ENCODE peak calls at places on chromosomes 3 and 15, in eight cellular contexts. One of them, this sample, is unnamed.
A peak's percentile ranks its signal among the peaks of the same experiment; 100 is the strongest.

GRCh38 chr3:186669378-186670084 is 3.7 kb downstream of the HRG start:
- DNase-seq in GM23338: no peak
- DNase-seq in SW480: peak; percentile 57
- DNase-seq in body of pancreas: no peak
- DNase-seq in ureter: no peak
- DNase-seq in lung: no peak
- DNase-seq in mammary epithelial cell: peak; percentile 75
- DNase-seq in stimulated activated CD4-positive, alpha-beta T cell treated with anti-CD3 and anti-CD28 coated beads, Interleukin-1b, Interleukin-23, amount 100 ng/mL, for 4 hours: no peak
- DNase-seq in this sample: no peak

GRCh38 chr15:47516576-47517371 is 200.5 kb upstream of the SEMA6D start:
- DNase-seq in mammary epithelial cell: peak; percentile 40
- DNase-seq in SW480: no peak
- DNase-seq in GM23338: no peak
- DNase-seq in stimulated activated CD4-positive, alpha-beta T cell treated with anti-CD3 and anti-CD28 coated beads, Interleukin-1b, Interleukin-23, amount 100 ng/mL, for 4 hours: no peak
- DNase-seq in ureter: no peak
- DNase-seq in body of pancreas: no peak
- DNase-seq in lung: no peak
- DNase-seq in this sample: no peak

GRCh38 chr15:69075467-69075866 is 61.0 kb downstream of the NOX5 start:
- DNase-seq in ureter: no peak
- DNase-seq in stimulated activated CD4-positive, alpha-beta T cell treated with anti-CD3 and anti-CD28 coated beads, Interleukin-1b, Interleukin-23, amount 100 ng/mL, for 4 hours: no peak
- DNase-seq in SW480: no peak
- DNase-seq in mammary epithelial cell: no peak
- DNase-seq in GM23338: no peak
- DNase-seq in body of pancreas: no peak
- DNase-seq in lung: no peak
- DNase-seq in this sample: no peak

GRCh38 chr15:70512772-70513362 is 250.5 kb downstream of the UACA start:
- DNase-seq in mammary epithelial cell: peak; percentile 59
- DNase-seq in lung: peak; percentile 52
- DNase-seq in SW480: peak; percentile 60
- DNase-seq in stimulated activated CD4-positive, alpha-beta T cell treated with anti-CD3 and anti-CD28 coated beads, Interleukin-1b, Interleukin-23, amount 100 ng/mL, for 4 hours: no peak
- DNase-seq in ureter: no peak
- DNase-seq in body of pancreas: no peak
- DNase-seq in GM23338: peak; percentile 88
- DNase-seq in this sample: no peak

GRCh38 chr3:172115787-172116186 is 76.4 kb downstream of the FNDC3B start:
- DNase-seq in GM23338: no peak
- DNase-seq in body of pancreas: no peak
- DNase-seq in mammary epithelial cell: no peak
- DNase-seq in lung: no peak
- DNase-seq in stimulated activated CD4-positive, alpha-beta T cell treated with anti-CD3 and anti-CD28 coated beads, Interleukin-1b, Interleukin-23, amount 100 ng/mL, for 4 hours: no peak
- DNase-seq in SW480: no peak
- DNase-seq in ureter: no peak
- DNase-seq in this sample: no peak

GRCh38 chr3:101284757-101285156 is 35.6 kb downstream of the IMPG2 start:
- DNase-seq in GM23338: no peak
- DNase-seq in SW480: no peak
- DNase-seq in ureter: no peak
- DNase-seq in mammary epithelial cell: no peak
- DNase-seq in stimulated activated CD4-positive, alpha-beta T cell treated with anti-CD3 and anti-CD28 coated beads, Interleukin-1b, Interleukin-23, amount 100 ng/mL, for 4 hours: no peak
- DNase-seq in body of pancreas: no peak
- DNase-seq in lung: no peak
- DNase-seq in this sample: no peak

GRCh38 chr3:46918202-46918601 is 40.7 kb downstream of the PTH1R start:
- DNase-seq in body of pancreas: no peak
- DNase-seq in stimulated activated CD4-positive, alpha-beta T cell treated with anti-CD3 and anti-CD28 coated beads, Interleukin-1b, Interleukin-23, amount 100 ng/mL, for 4 hours: no peak
- DNase-seq in lung: no peak
- DNase-seq in SW480: no peak
- DNase-seq in ureter: no peak
- DNase-seq in mammary epithelial cell: no peak
- DNase-seq in GM23338: no peak
- DNase-seq in this sample: no peak

GRCh38 chr15:67145307-67145610 is 79.9 kb downstream of the SMAD3 start:
- DNase-seq in SW480: no peak
- DNase-seq in mammary epithelial cell: no peak
- DNase-seq in body of pancreas: no peak
- DNase-seq in GM23338: no peak
- DNase-seq in lung: no peak
- DNase-seq in ureter: no peak
- DNase-seq in stimulated activated CD4-positive, alpha-beta T cell treated with anti-CD3 and anti-CD28 coated beads, Interleukin-1b, Interleukin-23, amount 100 ng/mL, for 4 hours: no peak
- DNase-seq in this sample: no peak

GRCh38 chr15:83943043-83943442 is 289.1 kb downstream of the ADAMTSL3 start:
- DNase-seq in mammary epithelial cell: no peak
- DNase-seq in lung: no peak
- DNase-seq in stimulated activated CD4-positive, alpha-beta T cell treated with anti-CD3 and anti-CD28 coated beads, Interleukin-1b, Interleukin-23, amount 100 ng/mL, for 4 hours: no peak
- DNase-seq in SW480: no peak
- DNase-seq in body of pancreas: no peak
- DNase-seq in ureter: no peak
- DNase-seq in GM23338: no peak
- DNase-seq in this sample: no peak

GRCh38 chr3:12730511-12731234 is 28.4 kb downstream of the TMEM40 start:
- DNase-seq in stimulated activated CD4-positive, alpha-beta T cell treated with anti-CD3 and anti-CD28 coated beads, Interleukin-1b, Interleukin-23, amount 100 ng/mL, for 4 hours: no peak
- DNase-seq in ureter: no peak
- DNase-seq in lung: no peak
- DNase-seq in body of pancreas: no peak
- DNase-seq in GM23338: no peak
- DNase-seq in SW480: peak; percentile 43
- DNase-seq in mammary epithelial cell: peak; percentile 67
- DNase-seq in this sample: no peak

GRCh38 chr3:139561959-139562676 is 22.6 kb upstream of the RBP1 start:
- DNase-seq in GM23338: peak; percentile 87
- DNase-seq in mammary epithelial cell: peak; percentile 45
- DNase-seq in ureter: no peak
- DNase-seq in body of pancreas: peak; percentile 73
- DNase-seq in stimulated activated CD4-positive, alpha-beta T cell treated with anti-CD3 and anti-CD28 coated beads, Interleukin-1b, Interleukin-23, amount 100 ng/mL, for 4 hours: no peak
- DNase-seq in lung: no peak
- DNase-seq in SW480: peak; percentile 66
- DNase-seq in this sample: peak; percentile 50

GRCh38 chr3:47932431-47932830 is 83.8 kb downstream of the MAP4 start:
- DNase-seq in stimulated activated CD4-positive, alpha-beta T cell treated with anti-CD3 and anti-CD28 coated beads, Interleukin-1b, Interleukin-23, amount 100 ng/mL, for 4 hours: no peak
- DNase-seq in ureter: no peak
- DNase-seq in body of pancreas: no peak
- DNase-seq in GM23338: no peak
- DNase-seq in lung: no peak
- DNase-seq in mammary epithelial cell: no peak
- DNase-seq in SW480: no peak
- DNase-seq in this sample: no peak

GRCh38 chr15:76994001-76994400 is 925 bp upstream of the PSTPIP1 start:
- DNase-seq in stimulated activated CD4-positive, alpha-beta T cell treated with anti-CD3 and anti-CD28 coated beads, Interleukin-1b, Interleukin-23, amount 100 ng/mL, for 4 hours: peak; percentile 38
- DNase-seq in body of pancreas: no peak
- DNase-seq in mammary epithelial cell: no peak
- DNase-seq in GM23338: no peak
- DNase-seq in ureter: no peak
- DNase-seq in SW480: no peak
- DNase-seq in lung: no peak
- DNase-seq in this sample: no peak

GRCh38 chr3:133540896-133541674 is 32.4 kb upstream of the CDV3 start:
- DNase-seq in body of pancreas: no peak
- DNase-seq in mammary epithelial cell: peak; percentile 83
- DNase-seq in GM23338: no peak
- DNase-seq in ureter: no peak
- DNase-seq in lung: no peak
- DNase-seq in stimulated activated CD4-positive, alpha-beta T cell treated with anti-CD3 and anti-CD28 coated beads, Interleukin-1b, Interleukin-23, amount 100 ng/mL, for 4 hours: no peak
- DNase-seq in SW480: peak; percentile 72
- DNase-seq in this sample: no peak

GRCh38 chr3:71245052-71245488 is 338.5 kb downstream of the FOXP1 start:
- DNase-seq in lung: no peak
- DNase-seq in ureter: no peak
- DNase-seq in GM23338: peak; percentile 36
- DNase-seq in body of pancreas: no peak
- DNase-seq in mammary epithelial cell: no peak
- DNase-seq in stimulated activated CD4-positive, alpha-beta T cell treated with anti-CD3 and anti-CD28 coated beads, Interleukin-1b, Interleukin-23, amount 100 ng/mL, for 4 hours: no peak
- DNase-seq in SW480: no peak
- DNase-seq in this sample: no peak

GRCh38 chr3:3802021-3802420 is 2.8 kb downstream of the LRRN1 start:
- DNase-seq in mammary epithelial cell: no peak
- DNase-seq in lung: no peak
- DNase-seq in ureter: no peak
- DNase-seq in SW480: no peak
- DNase-seq in stimulated activated CD4-positive, alpha-beta T cell treated with anti-CD3 and anti-CD28 coated beads, Interleukin-1b, Interleukin-23, amount 100 ng/mL, for 4 hours: no peak
- DNase-seq in GM23338: no peak
- DNase-seq in body of pancreas: no peak
- DNase-seq in this sample: no peak

GRCh38 chr3:195154111-195154791 is 116.7 kb downstream of the XXYLT1 start:
- DNase-seq in lung: no peak
- DNase-seq in ureter: no peak
- DNase-seq in body of pancreas: no peak
- DNase-seq in SW480: no peak
- DNase-seq in mammary epithelial cell: no peak
- DNase-seq in GM23338: no peak
- DNase-seq in stimulated activated CD4-positive, alpha-beta T cell treated with anti-CD3 and anti-CD28 coated beads, Interleukin-1b, Interleukin-23, amount 100 ng/mL, for 4 hours: no peak
- DNase-seq in this sample: no peak

GRCh38 chr3:115989927-115990326 is 366.6 kb downstream of the GAP43 start:
- DNase-seq in lung: no peak
- DNase-seq in stimulated activated CD4-positive, alpha-beta T cell treated with anti-CD3 and anti-CD28 coated beads, Interleukin-1b, Interleukin-23, amount 100 ng/mL, for 4 hours: no peak
- DNase-seq in body of pancreas: no peak
- DNase-seq in GM23338: no peak
- DNase-seq in SW480: no peak
- DNase-seq in ureter: no peak
- DNase-seq in mammary epithelial cell: peak; percentile 72
- DNase-seq in this sample: no peak

GRCh38 chr3:109806929-109807328 is 469.6 kb upstream of the DPPA4 start:
- DNase-seq in stimulated activated CD4-positive, alpha-beta T cell treated with anti-CD3 and anti-CD28 coated beads, Interleukin-1b, Interleukin-23, amount 100 ng/mL, for 4 hours: peak; percentile 37
- DNase-seq in mammary epithelial cell: peak; percentile 78
- DNase-seq in GM23338: no peak
- DNase-seq in body of pancreas: no peak
- DNase-seq in SW480: peak; percentile 28
- DNase-seq in lung: no peak
- DNase-seq in ureter: no peak
- DNase-seq in this sample: peak; percentile 22

GRCh38 chr3:38738630-38739395 is 77.2 kb downstream of the SCN10A start:
- DNase-seq in lung: no peak
- DNase-seq in body of pancreas: peak; percentile 45
- DNase-seq in mammary epithelial cell: peak; percentile 32
- DNase-seq in GM23338: peak; percentile 96
- DNase-seq in SW480: peak; percentile 41
- DNase-seq in stimulated activated CD4-positive, alpha-beta T cell treated with anti-CD3 and anti-CD28 coated beads, Interleukin-1b, Interleukin-23, amount 100 ng/mL, for 4 hours: no peak
- DNase-seq in ureter: no peak
- DNase-seq in this sample: no peak

GRCh38 chr3:171741377-171741776 is 68.9 kb downstream of the PLD1 start:
- DNase-seq in ureter: no peak
- DNase-seq in mammary epithelial cell: no peak
- DNase-seq in lung: no peak
- DNase-seq in SW480: no peak
- DNase-seq in GM23338: no peak
- DNase-seq in body of pancreas: no peak
- DNase-seq in stimulated activated CD4-positive, alpha-beta T cell treated with anti-CD3 and anti-CD28 coated beads, Interleukin-1b, Interleukin-23, amount 100 ng/mL, for 4 hours: no peak
- DNase-seq in this sample: no peak

GRCh38 chr3:177792363-177793030 is 595.2 kb upstream of the TBL1XR1 start:
- DNase-seq in SW480: no peak
- DNase-seq in body of pancreas: no peak
- DNase-seq in stimulated activated CD4-positive, alpha-beta T cell treated with anti-CD3 and anti-CD28 coated beads, Interleukin-1b, Interleukin-23, amount 100 ng/mL, for 4 hours: no peak
- DNase-seq in GM23338: no peak
- DNase-seq in mammary epithelial cell: no peak
- DNase-seq in ureter: no peak
- DNase-seq in lung: no peak
- DNase-seq in this sample: no peak